ENCODE peak calls at places on chromosome 3, in four cellular contexts. V is A172, O is ovary, F is fibroblast of mammary gland. U is an unnamed sample.

GRCh38 chr3:30188713-30189112 is 417.7 kb upstream of the TGFBR2 start:
- DNase-seq in V (peak), O (no peak), F (peak), U (no peak)

GRCh38 chr3:47870156-47870555 is 67.2 kb downstream of the DHX30 start:
- DNase-seq in V (no peak), O (no peak), F (no peak), U (no peak)

GRCh38 chr3:113948015-113948917 is 453 bp downstream of the ZDHHC23 start:
- DNase-seq in V (no peak), O (peak), F (no peak), U (no peak)

GRCh38 chr3:13123765-13124164 is 50.5 kb upstream of the IQSEC1 start:
- DNase-seq in V (no peak), O (no peak), F (no peak), U (no peak)

GRCh38 chr3:13053425-13053824 is 19.8 kb downstream of the IQSEC1 start:
- DNase-seq in V (no peak), O (no peak), F (no peak), U (no peak)

GRCh38 chr3:184379375-184380209 is at the start of gene CHRD:
- DNase-seq in V (no peak), O (peak), F (no peak), U (no peak)

GRCh38 chr3:69231929-69232437 is 109.6 kb upstream of the LMOD3 start:
- DNase-seq in V (peak), O (no peak), F (peak), U (peak)

GRCh38 chr3:31105438-31106077 is 211.1 kb upstream of the GADL1 start:
- DNase-seq in V (peak), O (no peak), F (peak), U (peak)

GRCh38 chr3:42815826-42816225 is 6.6 kb downstream of the ACKR2 start:
- DNase-seq in V (peak), O (no peak), F (no peak), U (no peak)

GRCh38 chr3:142225885-142226215 is 465 bp upstream of the GK5 start:
- DNase-seq in V (no peak), O (peak), F (no peak), U (no peak)

GRCh38 chr3:100561459-100562158 is 47.8 kb upstream of the ADGRG7 start:
- DNase-seq in V (no peak), O (no peak), F (peak), U (no peak)

GRCh38 chr3:51378075-51378474 is 7.0 kb upstream of the MANF start:
- DNase-seq in V (no peak), O (no peak), F (no peak), U (no peak)

GRCh38 chr3:4897765-4898453 is 81.3 kb upstream of the BHLHE40 start:
- DNase-seq in V (no peak), O (no peak), F (peak), U (no peak)

GRCh38 chr3:110344897-110345767 is 726.5 kb upstream of the NECTIN3 start:
- DNase-seq in V (peak), O (no peak), F (no peak), U (peak)

GRCh38 chr3:170233532-170233931 is 11.3 kb downstream of the PRKCI start:
- DNase-seq in V (peak), O (peak), F (peak), U (no peak)

GRCh38 chr3:149465351-149465883 is 9.1 kb upstream of the TM4SF4 start:
- DNase-seq in V (no peak), O (no peak), F (no peak), U (no peak)

GRCh38 chr3:61777483-61777882 is 216.1 kb downstream of the PTPRG start:
- DNase-seq in V (peak), O (no peak), F (no peak), U (no peak)

GRCh38 chr3:15499536-15499935 is 22.0 kb downstream of the COLQ start:
- DNase-seq in V (no peak), O (no peak), F (peak), U (no peak)

GRCh38 chr3:33732394-33732793 is 14.3 kb upstream of the CLASP2 start:
- DNase-seq in V (peak), O (no peak), F (no peak), U (no peak)

GRCh38 chr3:29384640-29385039 is 103.8 kb downstream of the RBMS3 start:
- DNase-seq in V (no peak), O (no peak), F (peak), U (no peak)

GRCh38 chr3:186831795-186832194 is 10.7 kb upstream of the ADIPOQ start:
- DNase-seq in V (no peak), O (no peak), F (no peak), U (no peak)

GRCh38 chr3:17915341-17915740 is 172.9 kb upstream of the TBC1D5 start:
- DNase-seq in V (peak), O (no peak), F (no peak), U (no peak)

GRCh38 chr3:165716592-165716991 is 120.6 kb downstream of the BCHE start:
- DNase-seq in V (no peak), O (no peak), F (no peak), U (no peak)

GRCh38 chr3:170418422-170419300 is at the start of gene CLDN11:
- DNase-seq in V (no peak), O (peak), F (peak), U (no peak)

GRCh38 chr3:56251343-56251945 is 216.8 kb downstream of the ERC2 start:
- DNase-seq in V (peak), O (peak), F (peak), U (peak)

U was measured in RCC 7860.